ENCODE peak calls at places on chromosome 14, in six cellular contexts. E is sigmoid colon, Q is Peyer's patch, Y is esophagus squamous epithelium, R is adrenal gland, A is right lobe of liver. P is an unnamed sample. For H3K4me1, the result is how much of the 10 kb centered on the place peaks cover.

GRCh38 chr14:105848570-105848969 is 322.2 kb downstream of the TMEM121 start:
- DNase-seq in E (no peak), Q (no peak), Y (no peak), R (no peak), A (no peak), P (no peak)

GRCh38 chr14:101118746-101119610 is 215.5 kb upstream of the RTL1 start:
- DNase-seq in E (peak), Q (no peak), Y (no peak), R (no peak), A (no peak), P (no peak)

GRCh38 chr14:64117671-64118402 is 176.3 kb downstream of the ESR2 start:
- DNase-seq in E (no peak), Q (no peak), Y (no peak), R (no peak), A (peak), P (peak)

GRCh38 chr14:73763396-73763795 is 49.2 kb upstream of the PNMA1 start:
- DNase-seq in E (no peak), Q (peak), Y (no peak), R (no peak), A (no peak), P (no peak)

GRCh38 chr14:104011824-104012517 is 69.6 kb upstream of the RD3L start:
- DNase-seq in E (no peak), Q (no peak), Y (no peak), R (no peak), A (no peak), P (no peak)

GRCh38 chr14:76500480-76500879 is 124.5 kb downstream of the ESRRB start:
- DNase-seq in E (peak), Q (no peak), Y (no peak), R (no peak), A (no peak), P (no peak)

GRCh38 chr14:77022219-77022852 is 6.2 kb downstream of the IRF2BPL start:
- DNase-seq in E (no peak), Q (no peak), Y (no peak), R (no peak), A (no peak), P (no peak)

GRCh38 chr14:71610797-71611196 is 321.4 kb upstream of the RGS6 start:
- DNase-seq in E (no peak), Q (no peak), Y (no peak), R (no peak), A (no peak), P (no peak)

GRCh38 chr14:68680541-68681051 is 112.3 kb downstream of the ZFP36L1 start:
- DNase-seq in E (peak), Q (no peak), Y (no peak), R (no peak), A (peak), P (no peak)

GRCh38 chr14:33657478-33657877 is 293.4 kb downstream of the EGLN3 start:
- DNase-seq in E (no peak), Q (no peak), Y (no peak), R (no peak), A (no peak), P (no peak)

GRCh38 chr14:73567365-73567764 is 1.6 kb upstream of the ACOT2 start:
- DNase-seq in E (no peak), Q (no peak), Y (no peak), R (no peak), A (no peak), P (no peak)

GRCh38 chr14:106343636-106344035 is 817.3 kb downstream of the TMEM121 start:
- DNase-seq in E (peak), Q (no peak), Y (no peak), R (no peak), A (no peak), P (no peak)

GRCh38 chr14:65832431-65833253 is 420.1 kb downstream of the FUT8 start:
- DNase-seq in E (no peak), Q (no peak), Y (no peak), R (no peak), A (no peak), P (no peak)

GRCh38 chr14:64220466-64220865 is 73.7 kb downstream of the ESR2 start:
- DNase-seq in E (peak), Q (no peak), Y (no peak), R (peak), A (no peak), P (no peak)

GRCh38 chr14:103646189-103646588 is 17.2 kb downstream of the KLC1 start:
- DNase-seq in E (no peak), Q (no peak), Y (no peak), R (no peak), A (no peak), P (no peak)

GRCh38 chr14:60175255-60175902 is 10.2 kb upstream of the DHRS7 start:
- DNase-seq in E (no peak), Q (no peak), Y (no peak), R (no peak), A (no peak), P (no peak)

GRCh38 chr14:67187210-67187609 is 2.0 kb upstream of the GARIN2 start:
- DNase-seq in E (no peak), Q (no peak), Y (no peak), R (peak), A (no peak), P (no peak)

GRCh38 chr14:32190713-32191112 is 11.1 kb upstream of the RNU6-7 start:
- DNase-seq in E (no peak), Q (no peak), Y (no peak), R (no peak), A (no peak), P (no peak)

GRCh38 chr14:33404054-33404453 is 465.4 kb downstream of the NPAS3 start:
- DNase-seq in E (no peak), Q (no peak), Y (no peak), R (no peak), A (no peak), P (no peak)

GRCh38 chr14:24132061-24132685 is 1.7 kb downstream of the FITM1 start:
- DNase-seq in E (no peak), Q (no peak), Y (no peak), R (no peak), A (peak), P (peak)

GRCh38 chr14:49622022-49622607 is 1.5 kb downstream of the MGAT2 start:
- DNase-seq in E (no peak), Q (no peak), Y (no peak), R (no peak), A (no peak), P (no peak)

GRCh38 chr14:77123381-77124344 is 17.9 kb downstream of the ZDHHC22 start:
- DNase-seq in E (no peak), Q (peak), Y (peak), R (peak), A (peak), P (peak)

GRCh38 chr14:59208224-59208814 is 19.9 kb downstream of the DAAM1 start:
- DNase-seq in E (no peak), Q (no peak), Y (no peak), R (no peak), A (no peak), P (no peak)

GRCh38 chr14:105817971-105818711 is 291.8 kb downstream of the TMEM121 start:
- DNase-seq in E (no peak), Q (no peak), Y (no peak), R (no peak), A (no peak), P (no peak)

GRCh38 chr14:69719501-69719951 is 47.4 kb upstream of the SRSF5 start:
- DNase-seq in E (peak), Q (no peak), Y (no peak), R (no peak), A (no peak), P (peak)

GRCh38 chr14:65349100-65349499 is 63.4 kb upstream of the FUT8 start:
- DNase-seq in E (no peak), Q (no peak), Y (no peak), R (no peak), A (no peak), P (no peak)

GRCh38 chr14:72736791-72737559 is 156.9 kb downstream of the DPF3 start:
- DNase-seq in E (no peak), Q (no peak), Y (no peak), R (no peak), A (no peak), P (no peak)

GRCh38 chr14:65336191-65336591 is 76.3 kb upstream of the FUT8 start:
- DNase-seq in E (no peak), Q (no peak), Y (no peak), R (no peak), A (no peak), P (no peak)

GRCh38 chr14:73591690-73592448 is at the start of gene ACOT4:
- DNase-seq in E (peak), Q (peak), Y (no peak), R (no peak), A (peak), P (no peak)

GRCh38 chr14:60151715-60152114 is 13.5 kb downstream of the DHRS7 start:
- DNase-seq in E (peak), Q (peak), Y (peak), R (peak), A (peak), P (peak)

GRCh38 chr14:68363841-68364711 is 428.8 kb downstream of the ZFP36L1 start:
- DNase-seq in E (peak), Q (no peak), Y (no peak), R (no peak), A (peak), P (no peak)

GRCh38 chr14:73467800-73468199 is 9.5 kb upstream of the NUMB start:
- DNase-seq in E (no peak), Q (no peak), Y (no peak), R (no peak), A (no peak), P (no peak)

GRCh38 chr14:50055461-50056228 is 60.7 kb downstream of the VCPKMT start:
- DNase-seq in E (no peak), Q (no peak), Y (no peak), R (peak), A (no peak), P (no peak)

GRCh38 chr14:35858521-35859209 is 32.5 kb downstream of the BRMS1L start:
- DNase-seq in E (no peak), Q (no peak), Y (no peak), R (no peak), A (no peak), P (no peak)

GRCh38 chr14:96631030-96631429 is 128.8 kb downstream of the PAPOLA start:
- DNase-seq in E (no peak), Q (no peak), Y (no peak), R (no peak), A (no peak), P (no peak)

GRCh38 chr14:105324080-105324778 is 9.7 kb downstream of the PACS2 start:
- DNase-seq in E (no peak), Q (no peak), Y (no peak), R (no peak), A (no peak), P (no peak)

GRCh38 chr14:98623806-98624430 is 648.1 kb downstream of the BCL11B start:
- DNase-seq in E (no peak), Q (no peak), Y (no peak), R (no peak), A (no peak), P (no peak)

GRCh38 chr14:93206793-93207467 is at the start of the genes GON7 and UBR7:
- DNase-seq in E (peak), Q (peak), Y (peak), R (peak), A (peak), P (peak)
- TF ChIP-seq POLR2A in E (peak), Q (peak), Y (peak), R (peak), A (peak), P (peak)

GRCh38 chr14:38210587-38211257 is 3.0 kb downstream of the SSTR1 start:
- DNase-seq in E (no peak), Q (no peak), Y (no peak), R (no peak), A (peak), P (no peak)
- TF ChIP-seq CTCF in E (no peak), Q (no peak), Y (no peak), R (no peak), A (peak), P (no peak)

GRCh38 chr14:22515961-22516360 is 73.1 kb downstream of the DAD1 start:
- DNase-seq in E (no peak), Q (no peak), Y (no peak), R (no peak), A (no peak), P (no peak)
- H3K4me1 ChIP-seq in E (under half), Q (under half), Y (under half), R (under half), A (under half), P (under half)

DNA sequence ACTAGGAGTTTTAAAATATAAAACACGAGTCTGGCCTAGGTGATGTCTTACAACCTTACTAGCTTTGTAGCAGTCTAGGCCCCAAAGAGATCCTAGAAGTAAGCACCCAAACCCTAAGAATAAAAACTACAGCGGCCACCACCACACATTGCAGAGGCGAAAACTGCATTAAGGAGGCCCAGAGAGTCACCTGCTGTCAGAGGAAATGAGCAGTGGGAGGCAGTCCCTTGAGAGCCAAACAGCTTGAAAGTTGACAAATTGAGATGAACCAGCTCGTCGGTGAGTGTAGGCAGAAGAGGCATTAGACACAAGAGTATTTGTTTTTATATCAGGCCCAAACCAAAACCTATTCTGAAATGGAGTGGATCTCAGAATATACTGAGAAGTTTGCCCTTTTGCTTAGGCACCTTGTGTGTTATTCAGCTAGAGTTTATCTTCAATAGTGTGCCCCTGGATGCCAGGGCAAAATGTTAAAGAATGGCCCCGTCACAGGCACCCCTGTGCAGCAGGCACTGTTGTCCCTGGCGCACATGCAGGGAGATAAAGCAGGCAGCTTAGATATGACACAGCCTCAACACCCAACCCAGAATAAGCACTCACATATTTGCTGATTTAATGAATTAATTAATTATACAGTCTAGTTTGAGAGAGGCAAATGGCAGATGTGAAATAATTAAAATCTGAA is 56.7 kb downstream of the TTC7B start:
- DNase-seq in E (no peak), Q (no peak), Y (no peak), R (no peak), A (no peak), P (no peak)
- TF ChIP-seq POLR2A in E (no peak), Q (no peak), Y (no peak), R (no peak), A (no peak), P (no peak)

DNA sequence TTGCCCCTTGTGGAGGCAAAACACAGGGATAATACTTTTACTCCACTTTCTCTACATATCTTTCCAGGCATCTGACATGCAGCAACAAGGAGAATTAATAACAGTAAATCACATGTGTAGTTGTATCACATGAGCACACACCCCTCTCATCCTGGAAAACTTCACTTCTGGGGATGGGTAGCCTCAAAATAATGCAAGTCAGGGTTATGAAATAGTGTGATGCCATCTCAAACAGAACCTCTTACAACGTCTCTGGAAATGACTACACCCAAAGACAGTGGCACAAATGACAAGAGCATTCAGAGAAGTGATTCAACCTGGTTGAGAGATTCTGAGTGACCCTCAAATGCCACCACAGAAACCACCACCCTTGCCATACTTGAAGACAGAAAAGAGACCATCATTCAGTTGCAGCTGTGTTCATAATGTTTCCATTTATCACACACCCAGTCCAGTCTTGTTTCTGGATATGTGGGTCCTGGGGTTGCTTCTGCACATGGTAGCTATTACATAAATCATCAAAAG is 2.8 kb downstream of the DIO2 start:
- DNase-seq in E (no peak), Q (no peak), Y (no peak), R (no peak), A (no peak), P (no peak)
- TF ChIP-seq CTCF in E (no peak), Q (no peak), Y (no peak), R (no peak), A (no peak), P (no peak)

DNA sequence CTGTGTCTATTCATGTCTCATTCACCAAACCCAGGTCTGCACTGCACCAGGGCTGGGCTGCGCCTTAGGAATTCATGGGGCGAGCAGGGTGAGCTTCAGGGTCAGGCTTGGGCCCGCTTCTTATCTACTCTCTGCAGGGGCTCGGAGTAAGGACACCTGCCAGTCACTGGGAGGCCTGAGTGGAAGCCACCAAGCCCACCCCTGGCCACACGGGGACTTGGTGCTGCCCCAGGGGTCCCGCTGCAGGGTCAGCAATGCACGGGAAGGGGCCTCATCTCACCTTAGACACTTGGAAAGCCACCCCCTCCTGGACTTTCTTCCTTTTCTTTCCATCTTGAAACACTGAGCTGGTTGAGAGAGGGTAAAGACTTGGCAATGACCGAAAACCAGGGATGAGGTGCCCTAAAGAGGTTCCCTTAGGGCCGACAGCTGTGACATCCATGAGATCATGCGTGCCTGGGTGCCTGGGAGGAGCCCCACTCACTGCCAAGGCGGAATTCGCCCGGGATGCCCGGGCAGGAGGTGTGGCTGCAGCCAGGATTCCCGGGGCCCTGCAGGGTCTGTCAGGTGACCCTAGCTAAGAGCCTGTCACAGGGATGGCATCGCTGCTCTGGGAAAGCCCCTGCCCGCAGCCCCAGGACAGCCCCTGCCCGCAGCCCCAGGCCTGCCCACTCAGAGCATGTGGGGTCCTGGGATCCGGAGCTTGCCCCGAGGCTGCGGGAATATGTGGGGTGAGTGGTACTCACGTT is 45.5 kb upstream of the EML1 start:
- DNase-seq in E (no peak), Q (no peak), Y (no peak), R (peak), A (no peak), P (no peak)
- H3K4me1 ChIP-seq in E (under half), Q (under half), Y (under half), R (under half), A (under half), P (under half)

GRCh38 chr14:22803575-22803974 is 11.7 kb downstream of the SLC7A7 start:
- DNase-seq in E (no peak), Q (no peak), Y (no peak), R (no peak), A (no peak), P (no peak)
- TF ChIP-seq POLR2A in E (no peak), Q (no peak), Y (no peak), R (no peak), A (no peak), P (no peak)

P was measured in breast epithelium.